ENCODE peak calls at places on chromosomes 11 and 22, in seven cellular contexts. S is AG09319; T is NCI-H1436; N is T47D; V is stimulated activated CD8-positive, alpha-beta memory T cell treated with anti-CD3 and anti-CD28 coated beads, Interleukin-15, amount 100 ng/mL, for 4 hours; W is caudate nucleus; G is activated naive CD8-positive, alpha-beta T cell treated with anti-CD3 and anti-CD28 coated beads, Interleukin-2, amount 50 U/mL, for 24 hours. U is an unnamed sample.

GRCh38 chr11:116857316-116857715 is 19.9 kb upstream of the APOA1 start:
- DNase-seq in W (no peak), V (no peak), T (no peak), S (no peak), G (no peak), N (no peak), U (no peak)

GRCh38 chr11:1401001-1401445 is 11.3 kb downstream of the BRSK2 start:
- DNase-seq in N (no peak), G (no peak), V (no peak), S (no peak), T (no peak), W (no peak), U (no peak)

GRCh38 chr11:96376796-96377195 is 12.9 kb downstream of the CCDC82 start:
- DNase-seq in G (no peak), S (no peak), W (no peak), T (no peak), V (no peak), N (no peak), U (no peak)

GRCh38 chr11:73229321-73230275 is 11.5 kb downstream of the P2RY2 start:
- DNase-seq in N (no peak), V (no peak), T (no peak), W (no peak), S (no peak), G (no peak), U (no peak)

GRCh38 chr11:76185511-76185910 is 20.8 kb downstream of the WNT11 start:
- DNase-seq in V (no peak), S (no peak), N (no peak), W (no peak), G (no peak), T (no peak), U (no peak)

GRCh38 chr11:8241373-8242112 is 22.1 kb downstream of the LMO1 start:
- DNase-seq in G (no peak), T (no peak), W (no peak), N (no peak), V (no peak), S (no peak), U (no peak)

GRCh38 chr11:80638296-80638695 is 1197.5 kb upstream of the TENM4 start:
- DNase-seq in W (no peak), V (no peak), N (peak; percentile 64), S (no peak), T (no peak), G (no peak), U (no peak)

GRCh38 chr11:93606314-93606713 is 55.2 kb upstream of the CEP295 start:
- DNase-seq in V (no peak), S (no peak), N (no peak), G (no peak), T (no peak), W (no peak), U (no peak)

GRCh38 chr22:36865346-36865745 is 4.5 kb downstream of the NCF4 start:
- DNase-seq in G (no peak), N (peak; percentile 56), S (no peak), T (no peak), W (no peak), V (no peak), U (no peak)

GRCh38 chr11:69417211-69418085 is 64.0 kb upstream of the LINC01488 start:
- DNase-seq in T (no peak), N (no peak), V (no peak), G (no peak), S (no peak), W (no peak), U (no peak)

GRCh38 chr11:76801205-76801604 is 18.0 kb downstream of the TSKU start:
- DNase-seq in T (no peak), G (no peak), W (no peak), S (no peak), V (no peak), N (no peak), U (no peak)

GRCh38 chr11:86469491-86470388 is 95.1 kb downstream of the CCDC81 start:
- DNase-seq in V (no peak), W (no peak), N (peak; percentile 48), T (no peak), G (no peak), S (no peak), U (no peak)

GRCh38 chr22:24968066-24968561 is 15.6 kb downstream of the KIAA1671 start:
- DNase-seq in N (peak; percentile 90), V (no peak), S (no peak), W (no peak), T (no peak), G (no peak), U (no peak)

GRCh38 chr22:36839356-36840073 is 21.3 kb upstream of the NCF4 start:
- DNase-seq in G (no peak), W (no peak), T (no peak), S (no peak), V (no peak), N (no peak), U (no peak)

GRCh38 chr11:57379732-57380131 is 1.2 kb downstream of the PRG3 start:
- DNase-seq in G (no peak), V (no peak), W (no peak), N (peak; percentile 83), S (no peak), T (no peak), U (peak; percentile 59)

GRCh38 chr22:23818541-23818940 is 20.3 kb downstream of the DERL3 start:
- DNase-seq in W (no peak), V (no peak), S (no peak), N (no peak), G (no peak), T (no peak), U (no peak)

GRCh38 chr11:85941380-85941973 is 86.3 kb downstream of the CCDC83 start:
- DNase-seq in T (peak; percentile 27), S (peak; percentile 38), G (peak; percentile 47), V (no peak), W (peak; percentile 43), N (peak; percentile 77), U (peak; percentile 47)

GRCh38 chr11:28713850-28714249 is 605.7 kb downstream of the METTL15 start:
- DNase-seq in V (no peak), T (no peak), G (no peak), N (no peak), W (no peak), S (no peak), U (no peak)

GRCh38 chr11:70466154-70466553 is 67.8 kb downstream of the CTTN start:
- DNase-seq in T (no peak), S (no peak), N (peak; percentile 35), G (peak; percentile 11), V (no peak), W (no peak), U (peak; percentile 25)

GRCh38 chr11:69531717-69532088 is 50.2 kb downstream of the LINC01488 start:
- DNase-seq in T (no peak), V (no peak), S (no peak), N (no peak), G (no peak), W (no peak), U (no peak)

GRCh38 chr11:70201876-70202861 is 927 bp upstream of the FADD start:
- DNase-seq in G (no peak), W (no peak), N (no peak), T (no peak), S (no peak), V (no peak), U (no peak)

GRCh38 chr22:40531951-40532900 is 104.3 kb downstream of the MRTFA start:
- DNase-seq in W (no peak), G (no peak), T (no peak), V (no peak), S (no peak), N (no peak), U (no peak)

U was measured in K562.